ENCODE peak calls at places on chromosome 22, in nine cellular contexts. M is IMR-90; T is bronchial epithelial cell; R is CD8-positive, alpha-beta T cell; U is endothelial cell; K is psoas muscle; O is heart left ventricle; A is adrenal gland; J is ovary. V is an unnamed sample.

GRCh38 chr22:36162127-36163034 is 1.8 kb upstream of the APOL3 start:
- DNase-seq in J (no peak), U (no peak), K (no peak), R (peak; percentile 72), A (no peak), M (no peak), T (no peak), O (no peak), V (no peak)

GRCh38 chr22:38657248-38657909 is 941 bp downstream of the CBY1 start:
- DNase-seq in K (no peak), O (no peak), M (no peak), T (peak; percentile 13), R (peak; percentile 37), A (peak; percentile 19), U (peak; percentile 11), J (no peak), V (no peak)

GRCh38 chr22:39349506-39349966 is 255 bp upstream of the SYNGR1 start:
- DNase-seq in M (no peak), R (no peak), U (peak; percentile 26), O (no peak), A (peak; percentile 32), J (peak; percentile 65), T (no peak), K (peak; percentile 46), V (no peak)

GRCh38 chr22:36352775-36353507 is 34.8 kb downstream of the MYH9 start:
- DNase-seq in T (no peak), M (peak; percentile 95), J (peak; percentile 65), K (peak; percentile 68), O (peak; percentile 71), U (no peak), R (peak; percentile 81), A (peak; percentile 89), V (no peak)

GRCh38 chr22:38205261-38206128 is 3.7 kb downstream of the MAFF start:
- DNase-seq in K (peak; percentile 83), U (no peak), M (peak; percentile 79), O (peak; percentile 75), R (no peak), A (peak; percentile 61), J (peak; percentile 93), T (no peak), V (no peak)

GRCh38 chr22:43446881-43447280 is 35.1 kb downstream of the MPPED1 start:
- DNase-seq in J (no peak), R (no peak), O (no peak), T (peak; percentile 8), M (no peak), K (no peak), A (no peak), U (no peak), V (no peak)

GRCh38 chr22:39723463-39723862 is 152.9 kb downstream of the CACNA1I start:
- DNase-seq in U (no peak), T (no peak), J (no peak), R (no peak), K (no peak), O (no peak), A (no peak), M (no peak), V (no peak)

GRCh38 chr22:25081409-25081824 is 118.2 kb upstream of the CRYBB3 start:
- DNase-seq in T (peak; percentile 30), A (no peak), U (peak; percentile 63), O (no peak), K (no peak), M (peak; percentile 4), R (peak; percentile 56), J (no peak), V (no peak)

GRCh38 chr22:22037229-22037628 is 54.6 kb upstream of the TOP3B start:
- DNase-seq in M (no peak), J (no peak), U (no peak), O (no peak), A (no peak), T (no peak), R (no peak), K (no peak), V (no peak)

GRCh38 chr22:20222764-20223420 is 45.2 kb downstream of the RTN4R start:
- DNase-seq in J (no peak), T (no peak), R (no peak), M (no peak), A (no peak), K (no peak), O (no peak), U (no peak), V (no peak)

GRCh38 chr22:32378703-32379272 is 21.1 kb downstream of the RFPL3 start:
- DNase-seq in R (no peak), A (no peak), J (no peak), T (peak; percentile 42), U (peak; percentile 80), K (no peak), M (peak; percentile 18), O (no peak), V (no peak)
- TF ChIP-seq CTCF in R (no peak), A (peak; percentile 28), J (no peak), T (peak; percentile 79), U (peak; percentile 76), K (no peak), M (peak; percentile 57), O (peak; percentile 63), V (peak; percentile 36)

GRCh38 chr22:27794244-27794643 is 7.3 kb downstream of the MN1 start:
- DNase-seq in M (no peak), O (no peak), U (no peak), J (no peak), T (no peak), A (no peak), R (no peak), K (no peak), V (no peak)
- TF ChIP-seq CTCF in M (no peak), O (no peak), U (no peak), J (no peak), T (no peak), A (no peak), R (no peak), K (no peak), V (no peak)

GRCh38 chr22:23888615-23889401 is 5.4 kb upstream of the MIF start:
- DNase-seq in A (no peak), K (no peak), U (no peak), R (no peak), M (peak; percentile 39), J (no peak), T (no peak), O (no peak), V (no peak)
- TF ChIP-seq CTCF in A (peak; percentile 12), K (no peak), U (no peak), R (no peak), M (peak; percentile 46), J (no peak), T (peak; percentile 30), O (no peak), V (no peak)

GRCh38 chr22:31867386-31868153 is 76.8 kb upstream of the YWHAH start:
- DNase-seq in M (no peak), A (no peak), K (no peak), T (no peak), R (no peak), U (no peak), J (no peak), O (no peak), V (no peak)

GRCh38 chr22:31871475-31871874 is 72.9 kb upstream of the YWHAH start:
- DNase-seq in M (no peak), K (no peak), J (no peak), A (no peak), R (no peak), O (no peak), U (no peak), T (no peak), V (no peak)

GRCh38 chr22:31874821-31875220 is 69.5 kb upstream of the YWHAH start:
- DNase-seq in K (no peak), T (no peak), J (no peak), A (no peak), O (no peak), M (no peak), U (no peak), R (no peak), V (no peak)

GRCh38 chr22:31872209-31872608 is 72.1 kb upstream of the YWHAH start:
- DNase-seq in A (no peak), M (no peak), T (no peak), O (no peak), J (no peak), U (peak; percentile 41), R (no peak), K (no peak), V (no peak)

DNA sequence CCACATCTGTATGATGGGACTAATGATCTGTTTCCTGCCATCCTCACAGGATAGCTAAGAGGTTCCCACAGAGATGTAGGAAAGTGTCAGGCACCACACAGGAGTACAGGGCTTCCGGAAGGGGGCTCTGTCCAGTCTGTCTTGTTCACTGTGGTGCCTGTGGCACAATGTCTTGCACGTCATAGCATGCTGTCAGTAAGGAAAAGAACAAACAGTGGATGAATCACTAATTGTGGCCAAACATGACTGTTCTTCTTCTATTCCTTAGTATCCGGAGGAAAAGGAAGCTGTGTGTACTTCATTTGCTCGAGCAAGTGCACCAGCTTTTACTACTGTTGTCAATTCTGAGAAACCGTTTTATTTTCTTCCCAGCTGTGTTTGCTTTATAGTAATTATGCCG is 73.4 kb upstream of the YWHAH start:
- DNase-seq in U (no peak), M (peak; percentile 83), R (no peak), O (no peak), K (no peak), A (no peak), T (peak; percentile 94), J (no peak), V (no peak)
- TF ChIP-seq CTCF in U (no peak), M (peak; percentile 31), R (no peak), O (no peak), K (no peak), A (no peak), T (peak; percentile 59), J (no peak), V (no peak)

GRCh38 chr22:26671317-26672059 is 14.1 kb downstream of the MIAT start:
- DNase-seq in K (peak; percentile 33), O (no peak), R (peak; percentile 82), J (peak; percentile 58), T (peak; percentile 79), A (peak; percentile 33), M (no peak), U (no peak), V (no peak)

GRCh38 chr22:26670459-26670858 is 13.1 kb downstream of the MIAT start:
- DNase-seq in M (no peak), O (no peak), K (no peak), A (no peak), R (no peak), U (no peak), J (no peak), T (no peak), V (no peak)

GRCh38 chr22:26667140-26667539 is 9.8 kb downstream of the MIAT start:
- DNase-seq in T (peak; percentile 29), R (no peak), U (no peak), M (no peak), O (no peak), J (no peak), K (no peak), A (no peak), V (no peak)

GRCh38 chr22:26672060-26672471 is 14.7 kb downstream of the MIAT start:
- DNase-seq in T (no peak), J (peak; percentile 41), R (peak; percentile 33), U (no peak), M (no peak), K (no peak), O (no peak), A (no peak), V (no peak)

GRCh38 chr22:26669060-26669481 is 11.7 kb downstream of the MIAT start:
- DNase-seq in A (no peak), K (no peak), U (peak; percentile 73), R (no peak), J (no peak), O (no peak), T (peak; percentile 53), M (peak; percentile 63), V (no peak)
- TF ChIP-seq CTCF in A (peak; percentile 14), K (peak; percentile 24), U (peak; percentile 75), R (no peak), J (no peak), O (peak; percentile 39), T (peak; percentile 65), M (peak; percentile 42), V (peak; percentile 70)